ENCODE peak calls at places on chromosomes 2 and 18, in ten cellular contexts. K, Y, J, E, A, P, R, T, H and Q are unnamed samples.

GRCh38 chr18:43950062-43950461 is 672.8 kb upstream of the SYT4 start:
- DNase-seq in A (no peak), Y (no peak), E (no peak), P (no peak), H (no peak), K (no peak), T (no peak), R (no peak), J (no peak), Q (no peak)

GRCh38 chr2:181334158-181334826 is 122.9 kb upstream of the ITGA4 start:
- DNase-seq in Y (no peak), H (no peak), T (no peak), E (no peak), J (no peak), A (no peak), P (no peak), R (no peak), K (no peak), Q (no peak)

GRCh38 chr2:239381709-239382134 is 19.1 kb downstream of the HDAC4 start:
- DNase-seq in Y (no peak), A (no peak), T (no peak), R (no peak), J (no peak), E (no peak), P (no peak), K (peak), H (no peak), Q (no peak)

GRCh38 chr2:216636570-216637450 is 3.6 kb downstream of the IGFBP2 start:
- DNase-seq in K (peak), H (peak), T (peak), A (peak), Y (no peak), P (peak), E (peak), R (no peak), J (peak), Q (peak)

GRCh38 chr2:30306522-30306921 is 75.2 kb downstream of the LBH start:
- DNase-seq in E (no peak), P (peak), Y (no peak), R (no peak), T (no peak), K (no peak), J (no peak), A (peak), H (peak), Q (no peak)

GRCh38 chr2:98583516-98583865 is 24.8 kb downstream of the COA5 start:
- DNase-seq in H (no peak), E (no peak), K (no peak), Y (no peak), J (no peak), P (no peak), T (no peak), R (no peak), A (no peak), Q (no peak)

GRCh38 chr2:107633580-107634147 is 193.0 kb upstream of the RGPD4 start:
- DNase-seq in P (peak), A (peak), J (no peak), T (no peak), H (peak), K (no peak), R (no peak), Y (no peak), E (no peak), Q (peak)

GRCh38 chr2:16620590-16620989 is 45.0 kb downstream of the CYRIA start:
- DNase-seq in R (no peak), T (no peak), Y (no peak), A (no peak), H (peak), E (no peak), J (peak), P (no peak), K (no peak), Q (peak)

GRCh38 chr2:238790126-238790820 is 57.6 kb upstream of the TWIST2 start:
- DNase-seq in P (no peak), H (no peak), R (no peak), A (no peak), T (no peak), Y (no peak), E (no peak), K (no peak), J (no peak), Q (no peak)

GRCh38 chr2:25362564-25363145 is 20.9 kb upstream of the DNMT3A start:
- DNase-seq in H (peak), A (no peak), K (peak), P (no peak), R (peak), E (no peak), Y (no peak), T (no peak), J (peak), Q (no peak)

GRCh38 chr2:18719978-18720775 is 130.8 kb upstream of the NT5C1B start:
- DNase-seq in Y (no peak), P (peak), R (no peak), K (no peak), A (peak), E (no peak), T (no peak), H (peak), J (peak), Q (peak)

GRCh38 chr2:182715896-182716664 is at the start of gene DNAJC10:
- DNase-seq in E (peak), P (peak), A (peak), R (peak), H (peak), J (peak), K (peak), Y (peak), T (peak), Q (peak)

GRCh38 chr2:62938126-62938525 is 112.5 kb upstream of the OTX1 start:
- DNase-seq in H (no peak), E (no peak), Y (no peak), A (peak), K (no peak), R (no peak), P (peak), J (no peak), T (no peak), Q (no peak)

GRCh38 chr2:238380785-238381184 is 45.9 kb upstream of the ASB1 start:
- DNase-seq in E (no peak), H (peak), R (no peak), Y (no peak), P (peak), K (no peak), A (peak), T (no peak), J (no peak), Q (peak)

DNA sequence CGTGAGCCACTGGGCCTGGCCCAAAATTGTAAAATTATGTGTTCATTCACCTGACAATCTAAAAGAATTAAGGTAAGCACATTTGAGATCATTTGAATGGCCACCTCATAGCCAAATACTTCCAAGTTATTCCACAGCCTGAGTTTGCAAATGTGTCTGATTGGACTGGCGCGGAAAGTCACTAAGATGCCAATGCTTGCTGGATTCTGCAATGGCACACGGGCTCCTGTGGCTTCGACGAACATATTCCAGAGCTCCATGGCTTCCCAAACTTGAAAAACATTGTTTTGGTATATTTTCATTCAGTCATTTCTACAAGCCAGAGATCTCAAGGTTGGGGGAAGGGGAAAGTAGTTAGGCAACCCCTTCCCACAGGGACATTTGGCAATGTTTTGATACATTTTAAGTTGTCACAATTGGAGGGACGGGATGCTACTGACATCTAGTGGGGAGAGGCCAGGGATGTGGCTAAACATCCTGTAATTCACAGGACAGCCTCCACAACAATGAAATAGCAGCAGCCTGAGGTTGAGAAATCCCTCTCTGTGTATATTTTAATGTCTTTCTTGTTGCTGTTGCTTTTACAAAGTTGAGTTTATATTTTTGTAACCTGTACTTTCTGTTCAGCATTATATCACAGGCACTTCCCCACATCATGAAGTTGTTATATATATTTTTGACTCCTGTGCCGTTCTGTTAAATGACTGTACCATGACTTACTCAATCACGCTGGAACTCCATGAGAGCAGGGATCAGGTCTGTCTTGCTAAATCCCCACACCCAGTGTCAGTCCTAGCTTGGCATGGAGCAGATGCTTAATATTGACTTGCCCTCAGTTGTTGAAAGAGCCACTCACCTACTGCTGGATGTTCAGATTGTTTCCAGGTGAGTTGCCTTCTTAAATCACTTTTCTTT is 56.9 kb downstream of the COL4A4 start:
- DNase-seq in K (no peak), H (peak), R (no peak), P (peak), J (peak), A (peak), Y (no peak), T (peak), E (no peak), Q (peak)
- TF ChIP-seq CTCF in K (peak), H (peak), R (peak), P (peak), J (peak), A (peak), Y (peak), T (peak), E (peak), Q (peak)

DNA sequence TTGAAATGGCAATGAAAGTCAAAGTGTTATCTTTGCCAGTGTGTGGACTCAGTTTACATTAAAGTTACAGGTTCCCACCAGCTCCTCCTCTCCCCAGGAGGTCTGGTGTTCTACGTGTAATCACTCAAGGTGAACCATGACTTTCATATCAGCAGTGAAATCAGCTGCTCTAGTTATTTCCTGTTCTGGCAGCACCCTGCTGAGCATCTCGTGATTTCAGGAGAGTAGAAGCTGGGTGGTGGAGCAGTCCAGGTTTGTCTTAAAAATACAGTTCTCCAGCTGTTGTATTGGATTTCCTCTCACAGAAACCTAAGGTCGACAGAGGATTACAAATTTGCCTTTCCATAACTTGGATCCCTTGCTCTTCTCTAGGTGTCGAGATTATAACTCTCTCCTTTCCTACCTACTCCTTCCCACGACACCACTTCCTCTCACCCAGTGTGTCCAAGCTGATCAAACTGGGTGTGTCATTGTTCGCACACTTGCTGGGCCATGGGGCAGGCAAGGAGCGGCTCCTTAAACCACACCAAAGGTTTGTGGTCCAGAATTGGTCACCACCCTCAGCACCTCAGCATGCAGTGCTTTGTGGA is 13.0 kb upstream of the ARHGAP25 start:
- DNase-seq in T (no peak), K (no peak), E (no peak), P (peak), A (no peak), J (peak), H (peak), R (no peak), Y (no peak), Q (no peak)
- H3K27ac ChIP-seq in T (no peak), K (no peak), E (no peak), P (no peak), A (no peak), J (no peak), H (no peak), R (no peak), Y (peak), Q (no peak)

GRCh38 chr2:236309669-236310029 is 45.4 kb upstream of the ASB18 start:
- DNase-seq in R (no peak), H (no peak), K (no peak), T (peak), A (no peak), P (peak), E (no peak), Y (no peak), J (peak), Q (peak)
- TF ChIP-seq CTCF in R (peak), H (peak), K (peak), T (peak), A (peak), P (peak), E (no peak), Y (peak), J (peak), Q (peak)

GRCh38 chr2:129548880-129549279 is 430.6 kb upstream of the RAB6C start:
- DNase-seq in T (no peak), K (no peak), R (no peak), Y (no peak), A (no peak), E (no peak), H (no peak), P (no peak), J (no peak), Q (no peak)
- H3K27ac ChIP-seq in T (no peak), K (no peak), R (no peak), Y (no peak), A (no peak), E (no peak), H (no peak), P (no peak), J (no peak), Q (no peak)

GRCh38 chr2:38076250-38076709 is 329 bp upstream of the CYP1B1 start:
- DNase-seq in J (no peak), H (peak), R (peak), A (peak), K (peak), P (peak), Y (peak), T (peak), E (peak), Q (peak)
- TF ChIP-seq CTCF in J (no peak), H (peak), R (peak), A (peak), K (no peak), P (peak), Y (no peak), T (peak), E (no peak), Q (no peak)

GRCh38 chr2:131105156-131105949 is at the start of gene PLEKHB2:
- DNase-seq in P (peak), K (peak), E (peak), Y (peak), A (peak), J (peak), H (peak), T (peak), R (peak), Q (peak)

GRCh38 chr2:131105950-131106801 is 1.0 kb downstream of the PLEKHB2 start:
- DNase-seq in E (no peak), Y (peak), J (peak), T (peak), P (peak), H (peak), R (no peak), K (peak), A (peak), Q (peak)

GRCh38 chr2:131104487-131105155 is 515 bp upstream of the PLEKHB2 start:
- DNase-seq in K (peak), H (peak), P (peak), R (no peak), J (peak), Y (peak), E (peak), T (no peak), A (peak), Q (peak)
- H3K27ac ChIP-seq in K (peak), H (peak), P (peak), R (peak), J (peak), Y (peak), E (peak), T (peak), A (peak), Q (peak)

DNA sequence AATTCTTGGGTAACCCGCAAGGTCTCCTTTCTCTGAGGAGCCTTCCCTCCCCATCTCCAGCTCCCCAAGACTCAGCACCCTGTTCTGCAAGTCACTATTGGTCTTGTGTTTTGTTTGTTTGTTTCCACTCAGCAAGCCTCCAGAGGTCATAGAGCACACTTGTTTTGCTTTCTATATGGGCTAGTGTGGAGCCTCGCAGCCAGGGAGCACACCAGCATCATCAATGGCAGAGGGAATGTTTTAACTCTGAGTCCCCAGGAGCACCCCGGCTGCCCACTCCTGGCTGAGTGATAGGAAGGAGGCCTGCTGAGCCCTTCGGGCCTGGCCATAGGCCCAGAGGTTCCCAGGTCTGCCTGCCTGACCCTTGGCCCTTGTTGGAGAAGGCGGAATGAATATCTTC is 36.6 kb downstream of the GLI2 start:
- DNase-seq in Y (no peak), K (peak), T (no peak), H (no peak), P (no peak), J (no peak), R (peak), E (no peak), A (no peak), Q (no peak)
- TF ChIP-seq CTCF in Y (no peak), K (no peak), T (no peak), H (no peak), P (no peak), J (no peak), R (no peak), E (no peak), A (no peak), Q (no peak)

GRCh38 chr2:211331736-211332135 is 775.3 kb downstream of the CPS1 start:
- DNase-seq in E (no peak), H (no peak), K (no peak), Y (no peak), P (no peak), J (no peak), T (peak), R (no peak), A (no peak), Q (no peak)
- H3K27ac ChIP-seq in E (no peak), H (no peak), K (no peak), Y (no peak), P (no peak), J (no peak), T (no peak), R (no peak), A (no peak), Q (no peak)